ENCODE peak calls at places on chromosomes 1 and 21, in ten cellular contexts. S is mucosa of gallbladder; K is amniotic stem cell; U is posterior cingulate gyrus; Z is H7; V is stimulated activated CD8-positive, alpha-beta memory T cell treated with anti-CD3 and anti-CD28 coated beads, Interleukin-7, amount 100 ng/mL, for 1 hour; C is stimulated activated CD4-positive, alpha-beta T cell treated with anti-CD3 and anti-CD28 coated beads, Interleukin-1b, Interleukin-23, amount 100 ng/mL, for 24 hours; G is HT1080; W is AG08395; X is cardiac fibroblast. M is an unnamed sample.

GRCh38 chr1:245008761-245009160 is 144.4 kb upstream of the HNRNPU start:
- DNase-seq in S (no peak), K (no peak), U (no peak), Z (no peak), V (no peak), C (no peak), G (peak), W (no peak), X (peak), M (no peak)

GRCh38 chr1:55426619-55427018 is 211.5 kb upstream of the USP24 start:
- DNase-seq in S (no peak), K (no peak), U (no peak), Z (no peak), V (no peak), C (no peak), G (no peak), W (no peak), X (no peak), M (no peak)

GRCh38 chr1:41659159-41659495 is 174.6 kb upstream of the EDN2 start:
- DNase-seq in S (no peak), K (no peak), U (no peak), Z (no peak), V (no peak), C (no peak), G (no peak), W (no peak), X (no peak), M (no peak)

GRCh38 chr1:19416145-19416544 is 69.2 kb downstream of the CAPZB start:
- DNase-seq in S (no peak), K (no peak), U (no peak), Z (no peak), V (no peak), C (no peak), G (no peak), W (no peak), X (no peak), M (no peak)

GRCh38 chr1:230977781-230978490 is 725 bp downstream of the TTC13 start:
- DNase-seq in S (peak), K (no peak), U (no peak), Z (peak), V (no peak), C (no peak), G (peak), W (peak), X (peak), M (peak)

GRCh38 chr1:1333551-1334241 is 2.6 kb downstream of the TAS1R3 start:
- DNase-seq in S (no peak), K (no peak), U (no peak), Z (peak), V (no peak), C (no peak), G (no peak), W (no peak), X (no peak), M (no peak)

GRCh38 chr21:32524010-32524719 is 61.2 kb downstream of the TCP10L start:
- DNase-seq in S (no peak), K (peak), U (no peak), Z (peak), V (no peak), C (no peak), G (peak), W (peak), X (peak), M (no peak)

GRCh38 chr1:40404670-40405462 is 31.3 kb downstream of the SMAP2 start:
- DNase-seq in S (no peak), K (no peak), U (no peak), Z (peak), V (no peak), C (no peak), G (peak), W (peak), X (peak), M (no peak)

GRCh38 chr1:240618946-240619345 is 7.0 kb upstream of the GREM2 start:
- DNase-seq in S (no peak), K (no peak), U (no peak), Z (no peak), V (no peak), C (no peak), G (no peak), W (no peak), X (no peak), M (no peak)

GRCh38 chr1:224252466-224252865 is 69.4 kb downstream of the DEGS1 start:
- DNase-seq in S (no peak), K (no peak), U (no peak), Z (no peak), V (no peak), C (no peak), G (no peak), W (no peak), X (no peak), M (no peak)

GRCh38 chr1:44300882-44301281 is 54.2 kb downstream of the ERI3 start:
- DNase-seq in S (no peak), K (no peak), U (no peak), Z (no peak), V (no peak), C (no peak), G (no peak), W (no peak), X (no peak), M (no peak)

GRCh38 chr1:38612956-38613355 is 246.6 kb downstream of the RRAGC start:
- DNase-seq in S (no peak), K (no peak), U (no peak), Z (no peak), V (no peak), C (no peak), G (no peak), W (no peak), X (no peak), M (no peak)

GRCh38 chr1:27142464-27142863 is 12.5 kb downstream of the SLC9A1 start:
- DNase-seq in S (no peak), K (no peak), U (no peak), Z (no peak), V (no peak), C (no peak), G (no peak), W (no peak), X (no peak), M (no peak)

GRCh38 chr21:39660191-39660590 is 47.5 kb downstream of the B3GALT5 start:
- DNase-seq in S (peak), K (peak), U (no peak), Z (no peak), V (no peak), C (no peak), G (peak), W (peak), X (no peak), M (no peak)

GRCh38 chr1:246214708-246215504 is 292.2 kb downstream of the SMYD3 start:
- DNase-seq in S (peak), K (peak), U (peak), Z (no peak), V (no peak), C (no peak), G (peak), W (peak), X (peak), M (peak)

GRCh38 chr1:244284641-244285156 is 167.0 kb downstream of the ADSS2 start:
- DNase-seq in S (no peak), K (no peak), U (no peak), Z (no peak), V (no peak), C (no peak), G (no peak), W (no peak), X (no peak), M (no peak)

GRCh38 chr1:173438655-173439054 is 38.5 kb upstream of the PRDX6 start:
- DNase-seq in S (no peak), K (no peak), U (no peak), Z (no peak), V (no peak), C (no peak), G (no peak), W (no peak), X (no peak), M (no peak)

GRCh38 chr1:8283058-8283884 is 34.6 kb upstream of the SLC45A1 start:
- DNase-seq in S (no peak), K (no peak), U (no peak), Z (no peak), V (no peak), C (no peak), G (no peak), W (no peak), X (no peak), M (no peak)

GRCh38 chr1:53190210-53190611 is 6.4 kb upstream of the CPT2 start:
- DNase-seq in S (no peak), K (no peak), U (no peak), Z (no peak), V (no peak), C (no peak), G (no peak), W (no peak), X (no peak), M (no peak)

GRCh38 chr1:15094056-15094455 is 59.5 kb upstream of the TMEM51 start:
- DNase-seq in S (no peak), K (no peak), U (no peak), Z (no peak), V (no peak), C (no peak), G (no peak), W (no peak), X (no peak), M (no peak)

GRCh38 chr21:28684351-28684750 is 308.3 kb downstream of the LTN1 start:
- DNase-seq in S (no peak), K (no peak), U (no peak), Z (no peak), V (no peak), C (no peak), G (no peak), W (no peak), X (peak), M (no peak)

GRCh38 chr1:63087966-63088365 is 234.4 kb upstream of the FOXD3 start:
- DNase-seq in S (no peak), K (no peak), U (peak), Z (peak), V (no peak), C (no peak), G (no peak), W (no peak), X (no peak), M (peak)

GRCh38 chr1:51073456-51073855 is 28.6 kb upstream of the C1orf185 start:
- DNase-seq in S (no peak), K (no peak), U (no peak), Z (no peak), V (no peak), C (no peak), G (no peak), W (no peak), X (no peak), M (no peak)

GRCh38 chr21:32604484-32604883 is 7.7 kb downstream of the CFAP298 start:
- DNase-seq in S (no peak), K (no peak), U (no peak), Z (peak), V (no peak), C (no peak), G (no peak), W (no peak), X (no peak), M (no peak)

GRCh38 chr1:21325231-21325718 is 35.0 kb upstream of the ECE1 start:
- DNase-seq in S (no peak), K (no peak), U (no peak), Z (peak), V (no peak), C (no peak), G (no peak), W (no peak), X (no peak), M (no peak)

GRCh38 chr1:118905206-118905605 is 82.9 kb downstream of the TBX15 start:
- DNase-seq in S (no peak), K (no peak), U (no peak), Z (no peak), V (no peak), C (no peak), G (no peak), W (peak), X (no peak), M (no peak)

GRCh38 chr1:233689017-233689747 is 75.3 kb downstream of the KCNK1 start:
- DNase-seq in S (no peak), K (no peak), U (no peak), Z (no peak), V (no peak), C (no peak), G (no peak), W (no peak), X (no peak), M (no peak)

GRCh38 chr1:73044241-73044640 is 761.9 kb upstream of the NEGR1 start:
- DNase-seq in S (no peak), K (no peak), U (no peak), Z (no peak), V (no peak), C (no peak), G (peak), W (no peak), X (no peak), M (no peak)

GRCh38 chr1:156407344-156407743 is 38.3 kb downstream of the RHBG start:
- DNase-seq in S (no peak), K (no peak), U (peak), Z (peak), V (no peak), C (no peak), G (no peak), W (no peak), X (no peak), M (peak)

GRCh38 chr1:230857822-230858221 is 10.5 kb downstream of the C1orf198 start:
- DNase-seq in S (no peak), K (no peak), U (no peak), Z (no peak), V (no peak), C (no peak), G (no peak), W (peak), X (peak), M (no peak)

GRCh38 chr1:92816732-92817131 is 15.1 kb upstream of the RPL5 start:
- DNase-seq in S (no peak), K (no peak), U (no peak), Z (no peak), V (no peak), C (no peak), G (no peak), W (no peak), X (no peak), M (no peak)

GRCh38 chr1:32273389-32274208 is 18.3 kb upstream of the HDAC1 start:
- DNase-seq in S (peak), K (no peak), U (no peak), Z (peak), V (peak), C (peak), G (peak), W (no peak), X (no peak), M (no peak)

GRCh38 chr1:44496541-44497171 is 91.6 kb downstream of the RNF220 start:
- DNase-seq in S (no peak), K (no peak), U (no peak), Z (no peak), V (no peak), C (no peak), G (no peak), W (no peak), X (no peak), M (no peak)

GRCh38 chr1:201014816-201015200 is 8.7 kb downstream of the KIF21B start:
- DNase-seq in S (no peak), K (no peak), U (no peak), Z (no peak), V (no peak), C (no peak), G (peak), W (no peak), X (no peak), M (no peak)

GRCh38 chr1:154808909-154809262 is 61.2 kb downstream of the KCNN3 start:
- DNase-seq in S (no peak), K (no peak), U (no peak), Z (no peak), V (no peak), C (no peak), G (no peak), W (no peak), X (no peak), M (no peak)

GRCh38 chr1:116147972-116148371 is 36.8 kb downstream of the MAB21L3 start:
- DNase-seq in S (no peak), K (no peak), U (no peak), Z (peak), V (no peak), C (no peak), G (peak), W (no peak), X (no peak), M (no peak)

GRCh38 chr1:212664409-212665199 is 35.0 kb downstream of the BATF3 start:
- DNase-seq in S (no peak), K (no peak), U (no peak), Z (no peak), V (no peak), C (no peak), G (no peak), W (no peak), X (no peak), M (no peak)